ENCODE peak calls at places on chromosomes 5 and 9, in four cellular contexts. One of them, this sample, is unnamed.

GRCh38 chr5:32645246-32645645 is 59.9 kb downstream of the SUB1 start:
- DNase-seq in H1: no peak
- DNase-seq in DND-41: no peak
- DNase-seq in endothelial cell of umbilical vein: no peak
- DNase-seq in this sample: no peak

GRCh38 chr9:134333234-134333873 is 7.1 kb downstream of the RXRA start:
- DNase-seq in DND-41: no peak
- DNase-seq in endothelial cell of umbilical vein: no peak
- DNase-seq in H1: no peak
- DNase-seq in this sample: no peak

GRCh38 chr5:124317471-124317870 is 429.0 kb downstream of the ZNF608 start:
- DNase-seq in DND-41: no peak
- DNase-seq in H1: no peak
- DNase-seq in endothelial cell of umbilical vein: no peak
- DNase-seq in this sample: no peak

GRCh38 chr5:88502179-88503064 is 233.8 kb upstream of the TMEM161B start:
- DNase-seq in DND-41: peak
- DNase-seq in H1: no peak
- DNase-seq in endothelial cell of umbilical vein: peak
- DNase-seq in this sample: peak

GRCh38 chr9:20284601-20285289 is 337.6 kb downstream of the MLLT3 start:
- DNase-seq in endothelial cell of umbilical vein: no peak
- DNase-seq in DND-41: no peak
- DNase-seq in H1: no peak
- DNase-seq in this sample: no peak

GRCh38 chr5:74259572-74259971 is 381.0 kb downstream of the ENC1 start:
- DNase-seq in DND-41: no peak
- DNase-seq in endothelial cell of umbilical vein: no peak
- DNase-seq in H1: no peak
- DNase-seq in this sample: no peak

GRCh38 chr5:74212336-74212735 is 428.2 kb downstream of the ENC1 start:
- DNase-seq in H1: no peak
- DNase-seq in endothelial cell of umbilical vein: peak
- DNase-seq in DND-41: no peak
- DNase-seq in this sample: peak

GRCh38 chr9:104074876-104075275 is 19.2 kb upstream of the SMC2 start:
- DNase-seq in endothelial cell of umbilical vein: no peak
- DNase-seq in DND-41: no peak
- DNase-seq in H1: no peak
- DNase-seq in this sample: no peak

GRCh38 chr5:35618297-35618636 is 604 bp downstream of the SPEF2 start:
- DNase-seq in H1: no peak
- DNase-seq in DND-41: no peak
- DNase-seq in endothelial cell of umbilical vein: peak
- DNase-seq in this sample: no peak

GRCh38 chr9:37788328-37788727 is 3.5 kb upstream of the EXOSC3 start:
- DNase-seq in endothelial cell of umbilical vein: no peak
- DNase-seq in DND-41: no peak
- DNase-seq in H1: no peak
- DNase-seq in this sample: no peak

GRCh38 chr5:152262667-152263066 is 142.4 kb downstream of the NMUR2 start:
- DNase-seq in DND-41: no peak
- DNase-seq in endothelial cell of umbilical vein: no peak
- DNase-seq in H1: peak
- DNase-seq in this sample: no peak

GRCh38 chr5:42026446-42026845 is 101.4 kb downstream of the FBXO4 start:
- DNase-seq in endothelial cell of umbilical vein: no peak
- DNase-seq in DND-41: no peak
- DNase-seq in H1: no peak
- DNase-seq in this sample: no peak

GRCh38 chr9:121773954-121774714 is 122.7 kb downstream of the DAB2IP start:
- DNase-seq in DND-41: no peak
- DNase-seq in H1: no peak
- DNase-seq in endothelial cell of umbilical vein: no peak
- DNase-seq in this sample: no peak

GRCh38 chr5:107516452-107517184 is 154.1 kb downstream of the EFNA5 start:
- DNase-seq in H1: no peak
- DNase-seq in endothelial cell of umbilical vein: no peak
- DNase-seq in DND-41: no peak
- DNase-seq in this sample: no peak

GRCh38 chr9:136379401-136379800 is 5.9 kb upstream of the CARD9 start:
- DNase-seq in endothelial cell of umbilical vein: no peak
- DNase-seq in DND-41: no peak
- DNase-seq in H1: no peak
- DNase-seq in this sample: no peak

GRCh38 chr9:100575765-100576368 is 2.0 kb upstream of the CAVIN4 start:
- DNase-seq in H1: no peak
- DNase-seq in endothelial cell of umbilical vein: no peak
- DNase-seq in DND-41: no peak
- DNase-seq in this sample: no peak

GRCh38 chr9:25948182-25948581 is 269.9 kb upstream of the TUSC1 start:
- DNase-seq in endothelial cell of umbilical vein: no peak
- DNase-seq in H1: no peak
- DNase-seq in DND-41: no peak
- DNase-seq in this sample: no peak

GRCh38 chr5:54249210-54250028 is 61.0 kb downstream of the ARL15 start:
- DNase-seq in DND-41: peak
- DNase-seq in endothelial cell of umbilical vein: no peak
- DNase-seq in H1: no peak
- DNase-seq in this sample: peak

GRCh38 chr5:136686192-136686872 is 321.0 kb upstream of the TRPC7 start:
- DNase-seq in H1: no peak
- DNase-seq in endothelial cell of umbilical vein: peak
- DNase-seq in DND-41: no peak
- DNase-seq in this sample: peak

GRCh38 chr9:136345281-136346156 is 18.0 kb downstream of the DNLZ start:
- DNase-seq in DND-41: no peak
- DNase-seq in endothelial cell of umbilical vein: peak
- DNase-seq in H1: no peak
- DNase-seq in this sample: no peak

GRCh38 chr5:1162729-1163128 is 38.7 kb upstream of the SLC6A19 start:
- DNase-seq in H1: no peak
- DNase-seq in DND-41: no peak
- DNase-seq in endothelial cell of umbilical vein: no peak
- DNase-seq in this sample: no peak

GRCh38 chr5:1161832-1162229 is 39.6 kb upstream of the SLC6A19 start:
- DNase-seq in H1: no peak
- DNase-seq in endothelial cell of umbilical vein: no peak
- DNase-seq in DND-41: no peak
- DNase-seq in this sample: no peak

GRCh38 chr5:1159774-1160406 is 41.5 kb upstream of the SLC6A19 start:
- DNase-seq in DND-41: no peak
- DNase-seq in H1: no peak
- DNase-seq in endothelial cell of umbilical vein: no peak
- DNase-seq in this sample: no peak

GRCh38 chr5:1162276-1162675 is 39.1 kb upstream of the SLC6A19 start:
- DNase-seq in endothelial cell of umbilical vein: no peak
- DNase-seq in DND-41: no peak
- DNase-seq in H1: no peak
- DNase-seq in this sample: no peak

GRCh38 chr5:1161108-1161831 is 40.1 kb upstream of the SLC6A19 start:
- DNase-seq in DND-41: no peak
- DNase-seq in endothelial cell of umbilical vein: no peak
- DNase-seq in H1: no peak
- DNase-seq in this sample: no peak
- H3K4me2 ChIP-seq in DND-41: no peak
- H3K4me2 ChIP-seq in endothelial cell of umbilical vein: no peak
- H3K4me2 ChIP-seq in H1: no peak
- H3K4me2 ChIP-seq in this sample: no peak

DNA sequence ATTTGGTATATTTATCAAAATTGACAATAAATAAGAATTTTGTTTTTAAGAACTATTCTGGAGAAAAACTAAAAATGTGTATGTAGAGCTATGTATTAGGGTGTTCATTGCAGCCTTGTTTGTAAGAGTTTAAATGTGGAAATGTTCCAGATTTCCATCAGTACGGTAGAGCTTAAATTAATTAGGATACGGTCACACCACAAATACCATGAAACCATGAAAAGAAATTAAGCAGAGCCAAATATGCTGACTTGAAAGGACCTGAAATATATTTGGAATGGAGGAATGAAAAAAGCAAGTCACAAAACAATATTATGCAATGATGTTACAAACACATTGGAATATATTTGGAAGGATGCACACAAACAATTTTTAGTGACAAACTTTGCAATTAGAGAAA is 64.6 kb downstream of the ACTBL2 start:
- DNase-seq in H1: no peak
- DNase-seq in endothelial cell of umbilical vein: no peak
- DNase-seq in DND-41: no peak
- DNase-seq in this sample: no peak
- H3K4me2 ChIP-seq in H1: no peak
- H3K4me2 ChIP-seq in endothelial cell of umbilical vein: no peak
- H3K4me2 ChIP-seq in DND-41: no peak
- H3K4me2 ChIP-seq in this sample: no peak

GRCh38 chr5:173235499-173236394 is 741 bp upstream of the NKX2-5 start:
- DNase-seq in endothelial cell of umbilical vein: no peak
- DNase-seq in H1: no peak
- DNase-seq in DND-41: no peak
- DNase-seq in this sample: no peak
- H3K4me2 ChIP-seq in endothelial cell of umbilical vein: no peak
- H3K4me2 ChIP-seq in H1: peak
- H3K4me2 ChIP-seq in DND-41: no peak
- H3K4me2 ChIP-seq in this sample: no peak

DNA sequence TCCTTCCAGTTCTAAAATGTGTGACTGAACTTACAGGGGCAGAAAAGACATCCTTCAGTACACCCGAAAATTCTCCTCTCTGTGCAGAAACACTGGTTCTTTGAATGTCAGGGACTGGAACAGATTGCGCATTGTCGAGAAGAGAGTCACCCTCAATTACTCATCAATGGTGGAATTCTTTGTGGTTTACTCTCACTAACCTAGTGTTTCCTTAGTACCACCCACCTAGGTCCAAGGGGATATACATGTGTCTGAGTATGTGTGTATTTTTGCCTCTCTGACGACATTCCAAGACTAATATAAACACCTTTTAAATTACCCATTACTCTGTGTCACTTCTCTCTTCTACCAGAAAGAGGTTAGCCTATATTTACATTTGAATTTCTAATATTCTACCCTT is 660.8 kb downstream of the TLE1 start:
- DNase-seq in DND-41: no peak
- DNase-seq in endothelial cell of umbilical vein: peak
- DNase-seq in H1: no peak
- DNase-seq in this sample: no peak
- H3K4me2 ChIP-seq in DND-41: no peak
- H3K4me2 ChIP-seq in endothelial cell of umbilical vein: peak
- H3K4me2 ChIP-seq in H1: no peak
- H3K4me2 ChIP-seq in this sample: no peak

GRCh38 chr9:116157436-116158138 is 4.0 kb downstream of the PAPPA start:
- DNase-seq in DND-41: no peak
- DNase-seq in H1: no peak
- DNase-seq in endothelial cell of umbilical vein: no peak
- DNase-seq in this sample: no peak
- H3K4me2 ChIP-seq in DND-41: no peak
- H3K4me2 ChIP-seq in H1: peak
- H3K4me2 ChIP-seq in endothelial cell of umbilical vein: no peak
- H3K4me2 ChIP-seq in this sample: no peak

This sample was measured in OCI-LY7.